ENCODE peak calls at places on chromosomes 11 and 22, in seven cellular contexts. B is adrenal gland; X is CD4-positive, alpha-beta memory T cell; Z is CD4-positive, CD25-positive, alpha-beta regulatory T cell; C is psoas muscle; V is upper lobe of left lung; E is mesendoderm. F is an unnamed sample.

GRCh38 chr11:44456544-44457270 is 108.8 kb upstream of the CD82 start:
- DNase-seq in B (no peak), X (no peak), Z (no peak), C (no peak), V (no peak), E (peak; percentile 48), F (no peak)

GRCh38 chr11:95849087-95849825 is 59.0 kb downstream of the CEP57 start:
- DNase-seq in B (peak; percentile 33), X (no peak), Z (peak; percentile 4), C (no peak), V (peak; percentile 56), E (peak; percentile 65), F (peak; percentile 33)

GRCh38 chr11:107669893-107670601 is 41.8 kb downstream of the SLN start:
- DNase-seq in B (no peak), X (no peak), Z (no peak), C (no peak), V (no peak), E (peak; percentile 9), F (no peak)

GRCh38 chr11:72591785-72592490 is 82.3 kb downstream of the PDE2A start:
- DNase-seq in B (no peak), X (peak; percentile 46), Z (peak; percentile 63), C (no peak), V (no peak), E (no peak), F (peak; percentile 60)

GRCh38 chr11:23539556-23539955 is 679.3 kb upstream of the CCDC179 start:
- DNase-seq in B (no peak), X (no peak), Z (no peak), C (no peak), V (no peak), E (no peak), F (no peak)

GRCh38 chr11:77084581-77085191 is 17.9 kb downstream of the CAPN5 start:
- DNase-seq in B (peak; percentile 66), X (no peak), Z (no peak), C (no peak), V (peak; percentile 16), E (no peak), F (no peak)

GRCh38 chr11:79461144-79461543 is 20.3 kb upstream of the TENM4 start:
- DNase-seq in B (peak; percentile 48), X (no peak), Z (no peak), C (no peak), V (no peak), E (peak; percentile 64), F (no peak)

GRCh38 chr11:304915-305833 is 2.4 kb upstream of the IFITM2 start:
- DNase-seq in B (peak; percentile 76), X (peak; percentile 65), Z (peak; percentile 71), C (peak; percentile 57), V (peak; percentile 71), E (peak; percentile 81), F (peak; percentile 72)

GRCh38 chr22:39416319-39416718 is 16.7 kb downstream of the TAB1 start:
- DNase-seq in B (no peak), X (no peak), Z (no peak), C (no peak), V (no peak), E (no peak), F (no peak)

GRCh38 chr11:127919206-127920000 is 668.0 kb downstream of the ETS1 start:
- DNase-seq in B (no peak), X (no peak), Z (no peak), C (no peak), V (no peak), E (no peak), F (no peak)

GRCh38 chr11:22680628-22681027 is 14.2 kb downstream of the GAS2 start:
- DNase-seq in B (no peak), X (no peak), Z (no peak), C (no peak), V (no peak), E (no peak), F (no peak)

GRCh38 chr11:122910775-122911174 is 28.2 kb downstream of the JHY start:
- DNase-seq in B (no peak), X (no peak), Z (peak; percentile 1), C (no peak), V (no peak), E (peak; percentile 36), F (no peak)

GRCh38 chr22:24200616-24201212 is 19.4 kb downstream of the SUSD2 start:
- DNase-seq in B (no peak), X (no peak), Z (no peak), C (no peak), V (no peak), E (peak; percentile 53), F (no peak)

GRCh38 chr11:29280452-29280851 is 736.4 kb downstream of the KCNA4 start:
- DNase-seq in B (no peak), X (no peak), Z (no peak), C (no peak), V (no peak), E (no peak), F (no peak)

GRCh38 chr22:30875481-30876215 is 92.9 kb downstream of the MORC2 start:
- DNase-seq in B (peak; percentile 97), X (no peak), Z (no peak), C (peak; percentile 77), V (no peak), E (no peak), F (no peak)

GRCh38 chr22:19708323-19709011 is 5.8 kb upstream of the SEPTIN5 start:
- DNase-seq in B (no peak), X (no peak), Z (no peak), C (peak; percentile 14), V (peak; percentile 49), E (no peak), F (no peak)

GRCh38 chr11:59009661-59010060 is 70.4 kb downstream of the GLYATL1 start:
- DNase-seq in B (no peak), X (no peak), Z (no peak), C (no peak), V (no peak), E (no peak), F (no peak)

GRCh38 chr11:27977031-27977430 is 130.9 kb downstream of the KIF18A start:
- DNase-seq in B (no peak), X (no peak), Z (no peak), C (no peak), V (no peak), E (peak; percentile 7), F (no peak)

GRCh38 chr11:69116671-69117070 is 39.1 kb upstream of the SMIM38 start:
- DNase-seq in B (no peak), X (no peak), Z (no peak), C (no peak), V (no peak), E (no peak), F (no peak)

GRCh38 chr22:36333632-36334031 is 54.1 kb downstream of the MYH9 start:
- DNase-seq in B (no peak), X (no peak), Z (no peak), C (no peak), V (peak; percentile 59), E (no peak), F (no peak)
- H3K27ac ChIP-seq in B (no peak overlapping the region), X (peak overlapping the region; percentile 84), Z (peak overlapping the region; percentile 93), C (peak overlapping the region; percentile 86), V (peak overlapping the region; percentile 88), E (peak overlapping the region; percentile 65), F (peak overlapping the region; percentile 91)

GRCh38 chr11:81979444-81979843 is 754.2 kb downstream of the FAM181B start:
- DNase-seq in B (no peak), X (no peak), Z (no peak), C (no peak), V (no peak), E (no peak), F (no peak)
- H3K27ac ChIP-seq in B (no peak overlapping the region), X (no peak overlapping the region), Z (no peak overlapping the region), C (no peak overlapping the region), V (no peak overlapping the region), E (no peak overlapping the region), F (no peak overlapping the region)

GRCh38 chr11:134164490-134165370 is 59.0 kb downstream of the NCAPD3 start:
- DNase-seq in B (no peak), X (no peak), Z (no peak), C (no peak), V (no peak), E (peak; percentile 75), F (no peak)
- H3K27ac ChIP-seq in B (no peak overlapping the region), X (no peak overlapping the region), Z (no peak overlapping the region), C (no peak overlapping the region), V (no peak overlapping the region), E (no peak overlapping the region), F (peak overlapping the region; percentile 28)

GRCh38 chr22:41367039-41367679 is 14.6 kb upstream of the TEF start:
- DNase-seq in B (peak; percentile 98), X (no peak), Z (no peak), C (peak; percentile 98), V (peak; percentile 97), E (peak; percentile 38), F (no peak)

GRCh38 chr22:41366323-41367014 is 15.3 kb upstream of the TEF start:
- DNase-seq in B (no peak), X (no peak), Z (no peak), C (no peak), V (no peak), E (no peak), F (no peak)

GRCh38 chr22:41368543-41368817 is 13.3 kb upstream of the TEF start:
- DNase-seq in B (no peak), X (no peak), Z (no peak), C (no peak), V (no peak), E (no peak), F (no peak)

GRCh38 chr22:41369089-41369745 is 12.5 kb upstream of the TEF start:
- DNase-seq in B (no peak), X (no peak), Z (no peak), C (no peak), V (no peak), E (no peak), F (no peak)

DNA sequence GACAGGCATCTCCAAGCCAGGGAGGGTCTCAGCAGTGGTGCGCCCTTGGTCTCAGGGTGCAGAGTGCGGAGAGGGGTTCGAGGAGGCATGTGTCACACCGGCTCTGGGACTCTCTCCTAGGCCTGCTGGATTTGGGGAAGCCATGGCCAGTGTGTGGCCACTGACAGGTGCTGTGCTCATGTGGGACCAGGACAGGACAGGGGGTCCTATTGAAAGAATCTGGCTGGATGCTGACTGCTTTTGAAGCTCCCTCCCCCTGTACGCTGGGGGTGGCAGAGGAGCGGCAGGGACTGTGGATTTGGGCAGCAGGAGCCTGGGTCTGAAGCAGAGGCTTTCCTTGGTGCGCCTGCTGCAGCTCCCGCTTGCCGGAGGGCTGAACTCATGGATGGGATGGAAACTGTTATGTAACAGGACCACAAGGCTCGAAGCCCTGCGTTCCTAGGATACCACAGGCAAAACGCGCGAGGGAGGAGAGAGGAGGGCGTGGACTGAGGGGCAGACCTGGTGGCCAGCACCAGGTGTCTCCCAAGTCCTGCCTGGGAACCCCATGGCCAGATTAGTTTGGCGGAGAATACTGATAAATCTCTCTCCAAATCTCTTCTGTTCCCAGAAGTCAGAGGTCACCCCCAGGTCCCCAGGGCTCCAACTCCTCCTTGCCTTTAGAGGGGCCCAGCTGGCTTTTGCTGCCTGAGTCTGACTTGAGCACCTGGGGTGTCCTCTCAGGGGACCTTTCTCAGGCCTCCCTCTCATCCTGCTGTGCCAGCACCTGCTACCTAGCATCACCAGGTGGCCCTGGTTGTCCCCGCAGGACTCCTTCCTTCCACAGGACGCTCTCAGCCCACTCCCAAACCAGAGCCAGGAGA is 13.8 kb upstream of the TEF start:
- DNase-seq in B (peak; percentile 52), X (no peak), Z (no peak), C (no peak), V (peak; percentile 70), E (no peak), F (no peak)
- H3K27ac ChIP-seq in B (no peak overlapping the region), X (no peak overlapping the region), Z (no peak overlapping the region), C (peak overlapping the region; percentile 77), V (peak overlapping the region; percentile 91), E (no peak overlapping the region), F (no peak overlapping the region)

GRCh38 chr11:126308271-126308671 is 4.4 kb downstream of the DCPS start:
- DNase-seq in B (no peak), X (no peak), Z (no peak), C (no peak), V (no peak), E (no peak), F (no peak)
- H3K27ac ChIP-seq in B (no peak overlapping the region), X (no peak overlapping the region), Z (no peak overlapping the region), C (peak overlapping the region; percentile 83), V (no peak overlapping the region), E (no peak overlapping the region), F (no peak overlapping the region)

F was measured in DND-41.